ENCODE peak calls at places on chromosome 18, in six cellular contexts. One of them, this sample, is unnamed.

GRCh38 chr18:53698907-53699306 is 525.6 kb downstream of the MBD2 start:
- DNase-seq in transverse colon: peak
- DNase-seq in upper lobe of left lung: peak
- DNase-seq in Panc1: no peak
- DNase-seq in stomach: peak
- DNase-seq in spleen: no peak
- DNase-seq in this sample: no peak

GRCh38 chr18:36296591-36297418 is 708 bp upstream of the FHOD3 start:
- DNase-seq in transverse colon: peak
- DNase-seq in upper lobe of left lung: no peak
- DNase-seq in Panc1: no peak
- DNase-seq in stomach: no peak
- DNase-seq in spleen: no peak
- DNase-seq in this sample: peak

GRCh38 chr18:41395695-41396094 is 559.3 kb upstream of the PIK3C3 start:
- DNase-seq in transverse colon: no peak
- DNase-seq in upper lobe of left lung: no peak
- DNase-seq in Panc1: no peak
- DNase-seq in stomach: no peak
- DNase-seq in spleen: no peak
- DNase-seq in this sample: no peak

GRCh38 chr18:77087391-77088141 is 45.0 kb downstream of the MBP start:
- DNase-seq in transverse colon: peak
- DNase-seq in upper lobe of left lung: no peak
- DNase-seq in Panc1: no peak
- DNase-seq in stomach: peak
- DNase-seq in spleen: peak
- DNase-seq in this sample: no peak

GRCh38 chr18:75538727-75539126 is 111.2 kb upstream of the SMIM21 start:
- DNase-seq in transverse colon: no peak
- DNase-seq in upper lobe of left lung: no peak
- DNase-seq in Panc1: no peak
- DNase-seq in stomach: no peak
- DNase-seq in spleen: no peak
- DNase-seq in this sample: no peak

GRCh38 chr18:46946656-46947282 is 29.4 kb downstream of the KATNAL2 start:
- DNase-seq in transverse colon: peak
- DNase-seq in upper lobe of left lung: peak
- DNase-seq in Panc1: no peak
- DNase-seq in stomach: peak
- DNase-seq in spleen: peak
- DNase-seq in this sample: peak

GRCh38 chr18:31162825-31163435 is at the start of gene DSC1:
- DNase-seq in transverse colon: no peak
- DNase-seq in upper lobe of left lung: no peak
- DNase-seq in Panc1: no peak
- DNase-seq in stomach: no peak
- DNase-seq in spleen: no peak
- DNase-seq in this sample: no peak

GRCh38 chr18:69845588-69846506 is 101.8 kb downstream of the CD226 start:
- DNase-seq in transverse colon: peak
- DNase-seq in upper lobe of left lung: peak
- DNase-seq in Panc1: no peak
- DNase-seq in stomach: no peak
- DNase-seq in spleen: no peak
- DNase-seq in this sample: no peak

GRCh38 chr18:77422974-77423373 is 173.3 kb downstream of the GALR1 start:
- DNase-seq in transverse colon: no peak
- DNase-seq in upper lobe of left lung: no peak
- DNase-seq in Panc1: no peak
- DNase-seq in stomach: no peak
- DNase-seq in spleen: no peak
- DNase-seq in this sample: no peak

GRCh38 chr18:41906528-41907256 is 48.3 kb upstream of the PIK3C3 start:
- DNase-seq in transverse colon: no peak
- DNase-seq in upper lobe of left lung: no peak
- DNase-seq in Panc1: peak
- DNase-seq in stomach: no peak
- DNase-seq in spleen: no peak
- DNase-seq in this sample: peak

GRCh38 chr18:48851563-48851962 is 99.2 kb downstream of the SMAD7 start:
- DNase-seq in transverse colon: no peak
- DNase-seq in upper lobe of left lung: peak
- DNase-seq in Panc1: no peak
- DNase-seq in stomach: no peak
- DNase-seq in spleen: no peak
- DNase-seq in this sample: no peak

GRCh38 chr18:58507881-58508280 is 121.0 kb downstream of the ALPK2 start:
- DNase-seq in transverse colon: no peak
- DNase-seq in upper lobe of left lung: no peak
- DNase-seq in Panc1: no peak
- DNase-seq in stomach: no peak
- DNase-seq in spleen: no peak
- DNase-seq in this sample: no peak

GRCh38 chr18:70659026-70659726 is 370.3 kb downstream of the SOCS6 start:
- DNase-seq in transverse colon: no peak
- DNase-seq in upper lobe of left lung: no peak
- DNase-seq in Panc1: no peak
- DNase-seq in stomach: no peak
- DNase-seq in spleen: no peak
- DNase-seq in this sample: no peak

GRCh38 chr18:26719909-26720308 is 145.6 kb downstream of the AQP4 start:
- DNase-seq in transverse colon: no peak
- DNase-seq in upper lobe of left lung: no peak
- DNase-seq in Panc1: no peak
- DNase-seq in stomach: no peak
- DNase-seq in spleen: no peak
- DNase-seq in this sample: no peak

GRCh38 chr18:22871809-22872525 is 61.2 kb upstream of the RBBP8 start:
- DNase-seq in transverse colon: no peak
- DNase-seq in upper lobe of left lung: no peak
- DNase-seq in Panc1: no peak
- DNase-seq in stomach: no peak
- DNase-seq in spleen: no peak
- DNase-seq in this sample: no peak

GRCh38 chr18:6644841-6645240 is 84.7 kb upstream of the ARHGAP28 start:
- DNase-seq in transverse colon: no peak
- DNase-seq in upper lobe of left lung: no peak
- DNase-seq in Panc1: no peak
- DNase-seq in stomach: no peak
- DNase-seq in spleen: no peak
- DNase-seq in this sample: no peak

GRCh38 chr18:46224181-46224775 is 120.1 kb downstream of the HAUS1 start:
- DNase-seq in transverse colon: no peak
- DNase-seq in upper lobe of left lung: no peak
- DNase-seq in Panc1: no peak
- DNase-seq in stomach: no peak
- DNase-seq in spleen: no peak
- DNase-seq in this sample: no peak

GRCh38 chr18:48749768-48750167 is 201.0 kb downstream of the SMAD7 start:
- DNase-seq in transverse colon: no peak
- DNase-seq in upper lobe of left lung: no peak
- DNase-seq in Panc1: no peak
- DNase-seq in stomach: no peak
- DNase-seq in spleen: peak
- DNase-seq in this sample: no peak

GRCh38 chr18:44761812-44762211 is 81.1 kb downstream of the SETBP1 start:
- DNase-seq in transverse colon: peak
- DNase-seq in upper lobe of left lung: no peak
- DNase-seq in Panc1: no peak
- DNase-seq in stomach: peak
- DNase-seq in spleen: no peak
- DNase-seq in this sample: no peak

GRCh38 chr18:47932603-47933002 is 2.1 kb upstream of the SMAD2 start:
- DNase-seq in transverse colon: no peak
- DNase-seq in upper lobe of left lung: peak
- DNase-seq in Panc1: no peak
- DNase-seq in stomach: no peak
- DNase-seq in spleen: no peak
- DNase-seq in this sample: no peak

GRCh38 chr18:10245517-10246175 is 208.8 kb upstream of the APCDD1 start:
- DNase-seq in transverse colon: no peak
- DNase-seq in upper lobe of left lung: no peak
- DNase-seq in Panc1: no peak
- DNase-seq in stomach: no peak
- DNase-seq in spleen: no peak
- DNase-seq in this sample: no peak

GRCh38 chr18:75896865-75897264 is 469.4 kb upstream of the SMIM21 start:
- DNase-seq in transverse colon: no peak
- DNase-seq in upper lobe of left lung: no peak
- DNase-seq in Panc1: no peak
- DNase-seq in stomach: no peak
- DNase-seq in spleen: no peak
- DNase-seq in this sample: no peak

GRCh38 chr18:57043241-57043640 is 103.6 kb upstream of the BOD1L2 start:
- DNase-seq in transverse colon: no peak
- DNase-seq in upper lobe of left lung: no peak
- DNase-seq in Panc1: no peak
- DNase-seq in stomach: no peak
- DNase-seq in spleen: no peak
- DNase-seq in this sample: no peak

GRCh38 chr18:35045121-35045520 is 3.9 kb downstream of the MAPRE2 start:
- DNase-seq in transverse colon: no peak
- DNase-seq in upper lobe of left lung: no peak
- DNase-seq in Panc1: no peak
- DNase-seq in stomach: no peak
- DNase-seq in spleen: no peak
- DNase-seq in this sample: no peak

GRCh38 chr18:44792456-44793080 is 111.9 kb downstream of the SETBP1 start:
- DNase-seq in transverse colon: no peak
- DNase-seq in upper lobe of left lung: no peak
- DNase-seq in Panc1: no peak
- DNase-seq in stomach: no peak
- DNase-seq in spleen: no peak
- DNase-seq in this sample: no peak

GRCh38 chr18:61957801-61958516 is 65.2 kb upstream of the RNF152 start:
- DNase-seq in transverse colon: no peak
- DNase-seq in upper lobe of left lung: no peak
- DNase-seq in Panc1: no peak
- DNase-seq in stomach: no peak
- DNase-seq in spleen: no peak
- DNase-seq in this sample: no peak

GRCh38 chr18:22503803-22504202 is 86.1 kb upstream of the CTAGE1 start:
- DNase-seq in transverse colon: no peak
- DNase-seq in upper lobe of left lung: no peak
- DNase-seq in Panc1: no peak
- DNase-seq in stomach: no peak
- DNase-seq in spleen: no peak
- DNase-seq in this sample: no peak

DNA sequence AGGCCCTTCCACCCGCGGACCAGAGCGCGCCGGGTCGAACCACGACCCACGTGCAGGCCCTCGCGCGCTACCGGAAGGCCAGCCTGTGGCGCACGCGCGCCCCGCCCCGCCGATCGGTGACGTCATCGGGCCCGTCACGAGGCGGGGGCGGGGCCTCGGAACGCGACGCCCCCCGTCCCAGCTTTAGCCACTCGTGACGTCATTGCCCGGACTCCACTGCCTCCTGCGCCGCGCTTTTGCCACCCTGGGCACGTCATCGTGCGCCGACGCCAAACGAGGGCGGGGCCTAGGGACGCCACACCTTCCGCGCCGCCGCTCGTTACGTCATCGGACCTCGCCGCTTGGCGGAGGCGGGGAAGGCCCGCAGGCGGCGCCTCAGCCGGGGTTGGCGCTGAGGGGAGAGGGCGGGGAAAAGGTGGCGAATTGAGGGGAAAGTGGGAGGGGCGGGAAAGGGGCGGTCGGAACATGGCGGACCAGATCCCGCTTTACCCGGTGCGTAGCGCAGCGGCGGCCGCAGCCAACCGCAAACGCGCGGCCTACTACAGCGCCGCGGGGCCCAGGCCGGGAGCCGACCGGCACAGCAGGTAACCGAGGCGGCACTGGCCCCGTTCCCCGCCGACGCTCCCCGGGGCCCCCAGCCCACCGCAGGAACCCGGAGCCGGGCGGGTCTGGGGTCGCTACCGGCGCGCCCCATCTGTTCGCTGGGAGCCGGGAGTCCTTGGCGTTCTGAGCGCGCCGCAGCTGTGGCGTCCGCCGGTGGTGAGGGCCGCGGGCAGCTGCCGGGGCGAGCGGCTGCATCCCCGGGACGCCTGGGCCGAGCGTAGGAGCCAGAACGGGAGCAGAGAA is at the start of gene ATP9B:
- DNase-seq in transverse colon: peak
- DNase-seq in upper lobe of left lung: peak
- DNase-seq in Panc1: peak
- DNase-seq in stomach: peak
- DNase-seq in spleen: peak
- DNase-seq in this sample: peak
- TF ChIP-seq POLR2AphosphoS5 in transverse colon: peak
- TF ChIP-seq POLR2AphosphoS5 in upper lobe of left lung: peak
- TF ChIP-seq POLR2AphosphoS5 in Panc1: peak
- TF ChIP-seq POLR2AphosphoS5 in stomach: peak
- TF ChIP-seq POLR2AphosphoS5 in spleen: peak
- TF ChIP-seq POLR2AphosphoS5 in this sample: no peak

GRCh38 chr18:55119434-55119833 is 160.2 kb upstream of the CCDC68 start:
- DNase-seq in transverse colon: no peak
- DNase-seq in upper lobe of left lung: no peak
- DNase-seq in Panc1: no peak
- DNase-seq in stomach: no peak
- DNase-seq in spleen: no peak
- DNase-seq in this sample: no peak
- TF ChIP-seq POLR2AphosphoS5 in transverse colon: no peak
- TF ChIP-seq POLR2AphosphoS5 in upper lobe of left lung: no peak
- TF ChIP-seq POLR2AphosphoS5 in Panc1: no peak
- TF ChIP-seq POLR2AphosphoS5 in stomach: no peak
- TF ChIP-seq POLR2AphosphoS5 in spleen: no peak
- TF ChIP-seq POLR2AphosphoS5 in this sample: no peak

GRCh38 chr18:50819027-50819726 is 639 bp downstream of the MRO start:
- DNase-seq in transverse colon: peak
- DNase-seq in upper lobe of left lung: peak
- DNase-seq in Panc1: no peak
- DNase-seq in stomach: peak
- DNase-seq in spleen: peak
- DNase-seq in this sample: no peak

GRCh38 chr18:50820901-50821520 is 1.2 kb upstream of the MRO start:
- DNase-seq in transverse colon: no peak
- DNase-seq in upper lobe of left lung: no peak
- DNase-seq in Panc1: no peak
- DNase-seq in stomach: no peak
- DNase-seq in spleen: no peak
- DNase-seq in this sample: no peak

GRCh38 chr18:50817898-50818250 is 1.9 kb downstream of the MRO start:
- DNase-seq in transverse colon: no peak
- DNase-seq in upper lobe of left lung: no peak
- DNase-seq in Panc1: no peak
- DNase-seq in stomach: no peak
- DNase-seq in spleen: no peak
- DNase-seq in this sample: no peak

GRCh38 chr18:50816767-50817166 is 3.0 kb downstream of the MRO start:
- DNase-seq in transverse colon: no peak
- DNase-seq in upper lobe of left lung: no peak
- DNase-seq in Panc1: no peak
- DNase-seq in stomach: no peak
- DNase-seq in spleen: no peak
- DNase-seq in this sample: no peak

GRCh38 chr18:50819727-50820378 is at the start of gene MRO:
- DNase-seq in transverse colon: peak
- DNase-seq in upper lobe of left lung: peak
- DNase-seq in Panc1: peak
- DNase-seq in stomach: peak
- DNase-seq in spleen: peak
- DNase-seq in this sample: peak
- TF ChIP-seq POLR2AphosphoS5 in transverse colon: peak
- TF ChIP-seq POLR2AphosphoS5 in upper lobe of left lung: peak
- TF ChIP-seq POLR2AphosphoS5 in Panc1: no peak
- TF ChIP-seq POLR2AphosphoS5 in stomach: peak
- TF ChIP-seq POLR2AphosphoS5 in spleen: peak
- TF ChIP-seq POLR2AphosphoS5 in this sample: no peak

GRCh38 chr18:37299471-37300304 is 265.9 kb downstream of the CELF4 start:
- DNase-seq in transverse colon: peak
- DNase-seq in upper lobe of left lung: peak
- DNase-seq in Panc1: peak
- DNase-seq in stomach: peak
- DNase-seq in spleen: no peak
- DNase-seq in this sample: no peak
- TF ChIP-seq POLR2AphosphoS5 in transverse colon: peak
- TF ChIP-seq POLR2AphosphoS5 in upper lobe of left lung: peak
- TF ChIP-seq POLR2AphosphoS5 in Panc1: no peak
- TF ChIP-seq POLR2AphosphoS5 in stomach: no peak
- TF ChIP-seq POLR2AphosphoS5 in spleen: no peak
- TF ChIP-seq POLR2AphosphoS5 in this sample: no peak